ENCODE peak calls at places on chromosomes 13 and 19, in seven cellular contexts. Y is GDM1; U is COR-L47; M is fibroblast of mammary gland; V is activated CD8-positive, alpha-beta memory T cell treated with anti-CD3 and anti-CD28 coated beads for 1 hour; F is ascending aorta; W is CD8-positive, alpha-beta memory T cell. C is an unnamed sample.

GRCh38 chr13:32254416-32254815 is 60.7 kb downstream of the ZAR1L start:
- DNase-seq in Y (no peak), U (no peak), M (no peak), V (no peak), F (no peak), W (no peak), C (no peak)

GRCh38 chr19:862529-863304 is 3.3 kb downstream of the CFD start:
- DNase-seq in Y (no peak), U (no peak), M (peak), V (peak), F (peak), W (peak), C (no peak)

GRCh38 chr19:1211494-1212234 is 6.1 kb downstream of the STK11 start:
- DNase-seq in Y (no peak), U (no peak), M (peak), V (no peak), F (no peak), W (no peak), C (no peak)

GRCh38 chr19:32104465-32105235 is 240.8 kb upstream of the ZNF507 start:
- DNase-seq in Y (no peak), U (no peak), M (no peak), V (no peak), F (no peak), W (no peak), C (no peak)

GRCh38 chr19:51354742-51355148 is 11.4 kb downstream of the ETFB start:
- DNase-seq in Y (no peak), U (no peak), M (no peak), V (no peak), F (no peak), W (no peak), C (peak)

GRCh38 chr13:112074139-112074710 is 7.3 kb downstream of the SOX1 start:
- DNase-seq in Y (no peak), U (no peak), M (no peak), V (no peak), F (no peak), W (no peak), C (peak)

GRCh38 chr19:53865918-53866696 is 1.6 kb upstream of the MYADM start:
- DNase-seq in Y (no peak), U (no peak), M (peak), V (no peak), F (peak), W (peak), C (no peak)

GRCh38 chr19:31160346-31160926 is 188.8 kb downstream of the TSHZ3 start:
- DNase-seq in Y (no peak), U (no peak), M (peak), V (no peak), F (no peak), W (no peak), C (no peak)

GRCh38 chr19:49910179-49910578 is 13.5 kb upstream of the IL4I1 start:
- DNase-seq in Y (no peak), U (no peak), M (no peak), V (no peak), F (no peak), W (no peak), C (no peak)

GRCh38 chr19:31312004-31312403 is 37.2 kb downstream of the TSHZ3 start:
- DNase-seq in Y (no peak), U (no peak), M (peak), V (no peak), F (no peak), W (no peak), C (peak)

GRCh38 chr13:112029143-112029542 is 37.8 kb upstream of the SOX1 start:
- DNase-seq in Y (no peak), U (no peak), M (no peak), V (no peak), F (no peak), W (no peak), C (no peak)

GRCh38 chr13:44574466-44574855 is 1.7 kb downstream of the TSC22D1 start:
- DNase-seq in Y (no peak), U (no peak), M (peak), V (no peak), F (no peak), W (no peak), C (no peak)

GRCh38 chr19:3344608-3345598 is 21.5 kb upstream of the NFIC start:
- DNase-seq in Y (no peak), U (no peak), M (no peak), V (no peak), F (no peak), W (no peak), C (no peak)

GRCh38 chr13:110850840-110851239 is 64.0 kb downstream of the ANKRD10 start:
- DNase-seq in Y (no peak), U (no peak), M (no peak), V (no peak), F (no peak), W (no peak), C (no peak)

GRCh38 chr19:53422551-53422950 is 9.2 kb upstream of the ZNF761 start:
- DNase-seq in Y (no peak), U (no peak), M (no peak), V (no peak), F (no peak), W (no peak), C (no peak)

GRCh38 chr13:24540236-24541126 is 27.9 kb upstream of the PARP4 start:
- DNase-seq in Y (no peak), U (no peak), M (peak), V (no peak), F (no peak), W (no peak), C (no peak)

GRCh38 chr13:110869805-110870706 is 44.8 kb downstream of the ANKRD10 start:
- DNase-seq in Y (no peak), U (no peak), M (peak), V (no peak), F (peak), W (no peak), C (peak)

GRCh38 chr19:43610493-43610892 is 1.4 kb upstream of the SRRM5 start:
- DNase-seq in Y (no peak), U (no peak), M (no peak), V (no peak), F (no peak), W (no peak), C (no peak)

GRCh38 chr19:3171894-3172679 is 6.5 kb upstream of the S1PR4 start:
- DNase-seq in Y (no peak), U (no peak), M (no peak), V (no peak), F (no peak), W (no peak), C (no peak)

GRCh38 chr19:17687857-17688784 is at the start of gene UNC13A:
- DNase-seq in Y (peak), U (peak), M (peak), V (no peak), F (no peak), W (peak), C (no peak)

GRCh38 chr13:24381539-24382265 is 72.3 kb downstream of the C1QTNF9 start:
- DNase-seq in Y (no peak), U (no peak), M (peak), V (no peak), F (no peak), W (no peak), C (no peak)

GRCh38 chr19:610071-610800 is 20.6 kb downstream of the HCN2 start:
- DNase-seq in Y (no peak), U (no peak), M (no peak), V (no peak), F (no peak), W (peak), C (no peak)

GRCh38 chr19:18725755-18726416 is 42.4 kb downstream of the CRTC1 start:
- DNase-seq in Y (no peak), U (no peak), M (peak), V (no peak), F (no peak), W (no peak), C (no peak)

GRCh38 chr19:51462276-51462675 is 4.0 kb upstream of the SIGLEC8 start:
- DNase-seq in Y (no peak), U (no peak), M (no peak), V (no peak), F (peak), W (no peak), C (no peak)

GRCh38 chr13:84821261-84821660 is 939.0 kb upstream of the SLITRK1 start:
- DNase-seq in Y (no peak), U (peak), M (no peak), V (no peak), F (no peak), W (no peak), C (no peak)